ENCODE peak calls at places on chromosomes 11 and 22, in eight cellular contexts. A is HepG2, O is heart left ventricle, P is upper lobe of left lung, Q is GM12878, R is body of pancreas, Y is A549, F is right lobe of liver. H is an unnamed sample.

GRCh38 chr22:25622011-25622410 is 57.5 kb downstream of the GRK3 start:
- ATAC-seq in A (no peak), O (no peak), P (no peak), Q (no peak), R (peak; percentile 59), Y (no peak), F (no peak), H (no peak)

GRCh38 chr11:13450832-13451397 is 12.1 kb downstream of the BTBD10 start:
- ATAC-seq in A (no peak), O (no peak), P (no peak), Q (peak; percentile 53), R (no peak), Y (no peak), F (peak; percentile 64), H (no peak)

GRCh38 chr11:85472953-85473352 is 154.2 kb downstream of the DLG2 start:
- ATAC-seq in A (no peak), O (no peak), P (peak; percentile 51), Q (no peak), R (no peak), Y (no peak), F (no peak), H (no peak)

GRCh38 chr11:119166368-119167076 is 2.0 kb upstream of the NLRX1 start:
- ATAC-seq in A (no peak), O (no peak), P (no peak), Q (no peak), R (no peak), Y (peak; percentile 15), F (no peak), H (no peak)

GRCh38 chr22:39820266-39820665 is 73.3 kb downstream of the ENTHD1 start:
- ATAC-seq in A (no peak), O (no peak), P (no peak), Q (no peak), R (no peak), Y (no peak), F (no peak), H (no peak)

GRCh38 chr22:29300807-29301601 is 5.4 kb upstream of the GAS2L1 start:
- ATAC-seq in A (peak; percentile 6), O (no peak), P (no peak), Q (peak; percentile 24), R (no peak), Y (peak; percentile 12), F (no peak), H (no peak)

GRCh38 chr11:78476066-78476465 is 58.4 kb upstream of the GAB2 start:
- ATAC-seq in A (no peak), O (peak; percentile 65), P (no peak), Q (no peak), R (no peak), Y (peak; percentile 43), F (no peak), H (no peak)

GRCh38 chr22:47283616-47284270 is 521.3 kb downstream of the TBC1D22A start:
- ATAC-seq in A (no peak), O (no peak), P (no peak), Q (no peak), R (no peak), Y (no peak), F (no peak), H (no peak)

GRCh38 chr11:133830931-133831907 is 14.1 kb downstream of the SPATA19 start:
- ATAC-seq in A (no peak), O (no peak), P (no peak), Q (peak; percentile 37), R (no peak), Y (peak; percentile 15), F (no peak), H (no peak)

GRCh38 chr11:2427721-2428321 is 16.5 kb downstream of the TRPM5 start:
- ATAC-seq in A (peak; percentile 7), O (peak; percentile 11), P (peak; percentile 1), Q (no peak), R (peak; percentile 8), Y (peak; percentile 49), F (no peak), H (no peak)

GRCh38 chr22:29710922-29711593 is 8.7 kb upstream of the CABP7 start:
- ATAC-seq in A (no peak), O (peak; percentile 82), P (no peak), Q (no peak), R (peak; percentile 75), Y (peak; percentile 20), F (peak; percentile 7), H (no peak)

GRCh38 chr22:40257979-40258378 is 80.3 kb downstream of the TNRC6B start:
- ATAC-seq in A (no peak), O (no peak), P (no peak), Q (no peak), R (no peak), Y (no peak), F (no peak), H (no peak)

GRCh38 chr22:19119949-19120348 is 2.3 kb downstream of the DGCR2 start:
- ATAC-seq in A (no peak), O (no peak), P (no peak), Q (no peak), R (no peak), Y (no peak), F (no peak), H (no peak)

GRCh38 chr11:103450241-103450640 is 341.0 kb downstream of the DYNC2H1 start:
- ATAC-seq in A (no peak), O (no peak), P (no peak), Q (no peak), R (no peak), Y (no peak), F (no peak), H (no peak)

GRCh38 chr11:65968600-65969482 is 7.3 kb downstream of the SART1 start:
- ATAC-seq in A (no peak), O (no peak), P (peak; percentile 83), Q (no peak), R (no peak), Y (peak; percentile 56), F (peak; percentile 31), H (no peak)

GRCh38 chr22:30220338-30221009 is 26.1 kb downstream of the LIF start:
- ATAC-seq in A (no peak), O (no peak), P (no peak), Q (no peak), R (no peak), Y (no peak), F (no peak), H (no peak)

DNA sequence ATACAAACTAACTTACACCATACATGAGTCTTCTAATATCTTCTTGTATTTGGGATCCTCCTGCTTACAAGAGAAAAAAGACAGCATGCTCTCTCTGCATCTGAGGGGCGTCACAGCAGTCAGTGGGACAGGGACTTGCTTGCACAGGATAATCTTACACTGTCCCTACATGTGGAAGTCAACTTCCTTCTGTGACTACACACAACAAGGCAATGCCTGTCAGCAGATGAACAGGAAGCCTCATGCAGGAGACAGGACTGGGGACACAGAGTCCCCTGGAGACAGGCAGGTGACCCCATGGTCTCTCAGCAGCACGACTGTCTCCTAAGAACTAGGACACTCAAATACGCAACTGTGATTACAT is 54.8 kb downstream of the PACSIN2 start:
- ATAC-seq in A (peak; percentile 46), O (peak; percentile 76), P (peak; percentile 52), Q (no peak), R (no peak), Y (peak; percentile 49), F (peak; percentile 41), H (no peak)
- TF ChIP-seq POLR2A in A (no peak), O (no peak), P (no peak), Q (no peak), R (no peak), Y (no peak), F (no peak), H (no peak)

GRCh38 chr22:46072030-46072881 is 78.1 kb upstream of the PPARA start:
- ATAC-seq in A (peak; percentile 20), O (no peak), P (no peak), Q (no peak), R (peak; percentile 0), Y (no peak), F (peak; percentile 55), H (no peak)

GRCh38 chr22:46072981-46073682 is 77.2 kb upstream of the PPARA start:
- ATAC-seq in A (no peak), O (no peak), P (no peak), Q (no peak), R (no peak), Y (no peak), F (no peak), H (no peak)

GRCh38 chr22:46074771-46075551 is 75.4 kb upstream of the PPARA start:
- ATAC-seq in A (no peak), O (no peak), P (no peak), Q (no peak), R (no peak), Y (no peak), F (no peak), H (no peak)

GRCh38 chr22:46075764-46076531 is 74.4 kb upstream of the PPARA start:
- ATAC-seq in A (no peak), O (no peak), P (no peak), Q (no peak), R (no peak), Y (no peak), F (no peak), H (no peak)

DNA sequence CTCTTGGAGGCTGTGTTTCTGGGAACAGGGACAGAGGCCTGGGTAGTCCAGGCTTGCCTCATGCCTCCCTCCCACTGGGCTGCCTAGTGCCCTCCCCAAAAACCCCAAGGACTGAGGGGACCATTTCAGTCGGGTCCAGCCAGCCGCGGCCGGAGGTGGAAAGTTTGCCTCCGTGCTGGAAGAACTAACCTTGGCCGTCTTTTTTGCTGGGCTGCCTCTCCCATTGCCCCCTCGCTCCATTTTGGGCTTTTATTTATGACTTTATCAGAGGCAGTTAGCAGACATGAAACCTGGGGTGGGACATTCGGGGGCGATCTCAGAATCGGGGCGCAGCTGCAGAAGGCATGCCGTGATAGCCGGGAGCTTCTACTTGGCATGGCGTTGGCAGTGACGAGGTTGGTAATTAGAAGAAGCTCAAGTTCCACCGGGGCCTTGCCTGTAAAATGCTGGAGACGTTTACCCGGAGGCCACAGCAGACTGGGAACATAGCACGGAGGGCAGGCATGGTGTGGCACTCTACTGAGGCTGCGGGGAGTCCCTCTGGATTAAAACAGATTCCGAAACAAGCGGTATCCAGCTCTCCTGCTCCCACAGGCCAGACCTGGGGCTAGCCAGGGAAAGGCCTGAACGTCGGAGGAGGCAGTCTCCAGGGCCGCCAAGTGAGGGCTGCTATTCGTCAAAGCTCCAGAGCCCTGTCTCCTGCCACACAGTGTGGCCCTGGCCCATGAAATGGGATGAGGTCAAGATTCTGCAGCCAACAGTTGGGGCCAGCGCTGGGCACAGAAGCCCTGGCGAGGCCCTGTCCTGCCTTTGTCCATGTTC is 76.4 kb upstream of the PPARA start:
- ATAC-seq in A (no peak), O (peak; percentile 20), P (peak; percentile 29), Q (no peak), R (no peak), Y (peak; percentile 3), F (no peak), H (no peak)
- TF ChIP-seq POLR2A in A (no peak), O (no peak), P (no peak), Q (no peak), R (no peak), Y (no peak), F (no peak), H (peak; percentile 38)

DNA sequence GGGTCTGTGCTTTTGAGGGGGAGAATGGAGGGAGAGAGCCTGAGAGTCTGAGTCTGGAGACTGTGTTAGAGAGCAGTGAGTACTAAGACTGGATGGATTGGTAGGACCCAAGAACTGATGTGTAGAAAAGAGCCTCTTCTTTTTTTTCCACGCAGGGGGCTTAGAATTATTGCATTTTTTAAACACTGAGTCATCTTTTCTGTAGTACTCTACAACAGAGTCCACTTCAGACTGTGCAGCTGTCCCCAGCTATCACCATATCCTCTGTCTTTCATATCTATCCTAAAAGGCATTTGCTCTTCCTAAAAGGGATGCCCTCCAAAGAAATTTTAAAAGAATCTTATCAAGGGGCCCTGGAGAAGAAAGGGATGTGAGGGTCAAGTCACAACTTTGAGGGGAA is 80.3 kb downstream of the BDNF start:
- ATAC-seq in A (no peak), O (no peak), P (no peak), Q (no peak), R (no peak), Y (no peak), F (no peak), H (no peak)
- TF ChIP-seq POLR2A in A (no peak), O (no peak), P (no peak), Q (no peak), R (no peak), Y (no peak), F (no peak), H (no peak)

GRCh38 chr11:67435031-67435726 is 2.3 kb downstream of the PTPRCAP start:
- ATAC-seq in A (no peak), O (no peak), P (no peak), Q (no peak), R (no peak), Y (no peak), F (no peak), H (no peak)
- TF ChIP-seq POLR2A in A (no peak), O (no peak), P (no peak), Q (no peak), R (no peak), Y (no peak), F (no peak), H (no peak)

H was measured in gastroesophageal sphincter.